ENCODE peak calls at places on chromosomes 11 and 22, in seven cellular contexts. J is cardiac fibroblast, D is GM23338, O is endothelial cell of umbilical vein, R is lower lobe of right lung, E is tibial artery, Q is WERI-Rb-1. L is an unnamed sample.

GRCh38 chr11:117925198-117925925 is 3.8 kb downstream of the TMPRSS13 start:
- DNase-seq in J (no peak), E (no peak), D (no peak), R (peak), Q (no peak), O (no peak), L (no peak)

GRCh38 chr22:19522881-19523239 is 1.4 kb downstream of the CLDN5 start:
- DNase-seq in Q (no peak), O (no peak), D (no peak), J (no peak), E (no peak), R (no peak), L (no peak)

GRCh38 chr11:128694618-128695481 is 978 bp downstream of the FLI1 start:
- DNase-seq in D (peak), J (peak), O (no peak), R (peak), E (no peak), Q (no peak), L (no peak)

GRCh38 chr11:126808851-126809250 is 191.7 kb downstream of the KIRREL3 start:
- DNase-seq in J (no peak), O (no peak), R (no peak), E (no peak), Q (no peak), D (no peak), L (no peak)

GRCh38 chr11:57471496-57471895 is 11.2 kb downstream of the RTN4RL2 start:
- DNase-seq in D (no peak), Q (no peak), O (no peak), E (no peak), R (no peak), J (no peak), L (no peak)

GRCh38 chr11:100757636-100758035 is 70.5 kb downstream of the ARHGAP42 start:
- DNase-seq in O (no peak), E (no peak), D (no peak), J (no peak), Q (no peak), R (no peak), L (no peak)

GRCh38 chr11:61972796-61973602 is 5.6 kb upstream of the FTH1 start:
- DNase-seq in R (no peak), E (peak), J (peak), D (no peak), O (peak), Q (no peak), L (peak)

GRCh38 chr11:124946735-124947141 is 7.3 kb upstream of the CCDC15 start:
- DNase-seq in E (no peak), O (no peak), Q (no peak), J (peak), R (no peak), D (no peak), L (peak)

GRCh38 chr11:31810779-31811647 is at the start of gene PAX6:
- DNase-seq in J (peak), R (peak), E (no peak), O (peak), D (peak), Q (no peak), L (peak)

GRCh38 chr11:101327908-101328307 is 198.3 kb upstream of the PGR start:
- DNase-seq in E (no peak), O (no peak), D (no peak), Q (no peak), J (peak), R (no peak), L (peak)

GRCh38 chr22:37340331-37341262 is 58.3 kb downstream of the CYTH4 start:
- DNase-seq in Q (no peak), D (peak), R (no peak), E (no peak), J (no peak), O (no peak), L (no peak)

GRCh38 chr22:19292262-19293230 is 1.0 kb upstream of the CLTCL1 start:
- DNase-seq in Q (peak), E (peak), J (peak), O (no peak), D (no peak), R (peak), L (peak)

GRCh38 chr11:824292-824880 is 3.3 kb upstream of the CRACR2B start:
- DNase-seq in D (no peak), E (no peak), Q (peak), J (no peak), R (no peak), O (no peak), L (no peak)

GRCh38 chr11:134612416-134613030 is 200.5 kb upstream of the B3GAT1 start:
- DNase-seq in D (no peak), J (no peak), Q (no peak), O (no peak), R (no peak), E (no peak), L (no peak)

DNA sequence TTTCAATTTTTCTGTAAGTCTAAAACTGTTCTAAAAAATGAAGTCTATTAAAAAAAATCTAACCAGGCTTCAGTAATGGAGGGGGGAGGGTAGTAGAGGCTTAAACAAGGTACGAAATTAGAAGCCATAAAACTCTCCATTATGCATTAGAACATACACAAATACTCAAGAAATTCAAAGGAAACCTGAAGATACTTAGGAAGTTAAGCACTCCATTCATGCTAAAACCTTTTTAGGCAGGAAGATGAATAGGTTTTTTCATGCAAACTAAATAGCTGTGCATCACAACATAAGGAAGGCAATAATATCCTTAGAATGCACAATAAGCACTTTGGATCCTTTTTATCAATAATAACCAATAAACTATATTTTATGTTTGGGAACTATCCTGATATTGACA is 2.4 kb downstream of the RAB6A start:
- DNase-seq in O (no peak), Q (no peak), D (no peak), E (no peak), R (no peak), J (no peak), L (no peak)
- H3K4me3 ChIP-seq in O (no peak), Q (no peak), D (peak), E (no peak), R (peak), J (peak), L (no peak)

GRCh38 chr11:7690648-7691047 is 15.6 kb downstream of the OVCH2 start:
- DNase-seq in R (no peak), J (peak), E (no peak), D (no peak), Q (no peak), O (no peak), L (peak)
- TF ChIP-seq CTCF in R (no peak), J (peak), E (no peak), D (peak), Q (no peak), O (no peak), L (peak)

DNA sequence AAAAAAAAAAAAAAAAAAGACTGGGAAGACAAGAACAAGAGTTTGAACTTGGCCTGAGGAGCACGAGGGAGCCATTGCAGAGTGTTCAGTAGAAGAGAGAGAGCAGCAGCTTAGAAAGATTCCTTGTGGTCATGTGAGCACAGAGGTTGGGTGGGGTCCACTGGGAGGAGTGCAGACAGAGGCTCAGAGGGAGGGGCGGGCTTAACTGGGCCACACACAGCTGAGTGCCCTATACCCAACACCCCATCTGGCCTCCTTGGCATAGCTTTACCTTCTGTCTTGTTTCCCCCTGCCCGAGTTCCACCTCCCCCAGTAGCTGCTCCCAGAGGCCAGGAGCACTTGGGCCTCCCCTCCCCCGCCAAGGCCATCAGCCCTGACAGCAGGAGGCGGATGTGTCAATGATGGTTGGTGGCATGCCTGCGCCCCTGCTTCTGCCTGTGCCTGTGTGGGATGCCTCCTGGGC is 12.1 kb downstream of the C11orf86 start:
- DNase-seq in R (no peak), J (no peak), O (no peak), Q (peak), E (no peak), D (peak), L (no peak)
- H3K4me3 ChIP-seq in R (no peak), J (no peak), O (no peak), Q (no peak), E (no peak), D (peak), L (no peak)

DNA sequence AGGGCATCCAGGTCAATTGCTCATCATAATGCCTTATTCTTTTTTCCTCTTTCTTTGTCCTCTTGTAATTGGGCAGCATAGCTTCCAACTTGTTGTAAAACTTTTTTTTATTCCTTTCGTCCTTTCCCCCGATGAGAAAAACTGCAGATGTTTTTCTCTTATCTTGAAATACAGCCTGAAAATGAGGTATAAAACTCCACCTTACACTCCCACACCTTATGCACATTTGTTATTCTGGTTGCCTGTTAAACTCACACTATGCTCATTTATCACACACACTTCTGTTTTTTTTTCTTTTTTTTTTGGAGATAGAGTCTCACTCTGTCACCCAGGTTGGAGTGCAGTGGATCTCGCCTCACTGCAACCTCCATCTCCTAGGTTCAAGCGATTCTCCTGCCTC is 1.9 kb upstream of the OR51A2 start:
- DNase-seq in O (no peak), D (no peak), Q (no peak), R (no peak), E (no peak), J (no peak), L (no peak)
- TF ChIP-seq CTCF in O (no peak), D (no peak), Q (no peak), R (no peak), E (no peak), J (no peak), L (no peak)

L was measured in fibroblast of mammary gland.